ENCODE peak calls at places on chromosomes 5 and 9, in ten cellular contexts. Y, A, Q, F, Z, E, M, X, D and I are unnamed samples.

GRCh38 chr9:33130501-33130900 is 36.6 kb downstream of the B4GALT1 start:
- DNase-seq in Y (no peak), A (peak; percentile 33), Q (no peak), F (no peak), Z (no peak), E (no peak), M (no peak), X (peak; percentile 58), D (no peak), I (no peak)

GRCh38 chr9:74379718-74380117 is 117.4 kb upstream of the RORB start:
- DNase-seq in Y (peak; percentile 19), A (peak; percentile 67), Q (no peak), F (no peak), Z (no peak), E (no peak), M (peak; percentile 62), X (no peak), D (no peak), I (no peak)

GRCh38 chr5:51242453-51242852 is 140.8 kb upstream of the ISL1 start:
- DNase-seq in Y (no peak), A (no peak), Q (no peak), F (no peak), Z (no peak), E (no peak), M (no peak), X (no peak), D (peak; percentile 9), I (no peak)

GRCh38 chr9:129006328-129007034 is 21.6 kb downstream of the SH3GLB2 start:
- DNase-seq in Y (peak; percentile 44), A (peak; percentile 91), Q (peak; percentile 76), F (peak; percentile 79), Z (peak; percentile 71), E (peak; percentile 85), M (peak; percentile 79), X (peak; percentile 45), D (peak; percentile 41), I (peak; percentile 86)

GRCh38 chr9:87431831-87432230 is 65.8 kb upstream of the DAPK1 start:
- DNase-seq in Y (no peak), A (no peak), Q (no peak), F (no peak), Z (no peak), E (no peak), M (no peak), X (no peak), D (no peak), I (no peak)

GRCh38 chr9:17135578-17135904 is 701 bp downstream of the CNTLN start:
- DNase-seq in Y (no peak), A (no peak), Q (no peak), F (no peak), Z (no peak), E (peak; percentile 26), M (no peak), X (no peak), D (no peak), I (no peak)

GRCh38 chr5:55708732-55709131 is 3.4 kb downstream of the SLC38A9 start:
- DNase-seq in Y (no peak), A (no peak), Q (peak; percentile 12), F (no peak), Z (no peak), E (no peak), M (no peak), X (no peak), D (no peak), I (no peak)

GRCh38 chr5:90338712-90339372 is 70.7 kb downstream of the CETN3 start:
- DNase-seq in Y (no peak), A (no peak), Q (no peak), F (no peak), Z (no peak), E (no peak), M (no peak), X (peak; percentile 17), D (no peak), I (no peak)

GRCh38 chr9:35728041-35728971 is 3.7 kb downstream of the TLN1 start:
- DNase-seq in Y (peak; percentile 56), A (peak; percentile 66), Q (peak; percentile 97), F (peak; percentile 87), Z (peak; percentile 65), E (no peak), M (no peak), X (no peak), D (no peak), I (no peak)

GRCh38 chr5:153782589-153783238 is 256.0 kb downstream of the FAM114A2 start:
- DNase-seq in Y (no peak), A (peak; percentile 17), Q (peak; percentile 4), F (no peak), Z (no peak), E (no peak), M (no peak), X (no peak), D (no peak), I (no peak)

GRCh38 chr5:134543820-134544692 is 18.6 kb downstream of the JADE2 start:
- DNase-seq in Y (peak; percentile 31), A (no peak), Q (no peak), F (no peak), Z (no peak), E (no peak), M (no peak), X (no peak), D (no peak), I (peak; percentile 56)

GRCh38 chr5:143217065-143217803 is 186.3 kb downstream of the NR3C1 start:
- DNase-seq in Y (no peak), A (peak; percentile 48), Q (peak; percentile 31), F (no peak), Z (no peak), E (no peak), M (no peak), X (no peak), D (no peak), I (no peak)